ENCODE peak calls at places on chromosomes 4 and X, in eight cellular contexts. B is T-helper 2 cell treated with Interferon-gamma antibody and Interleukin-4, amounts not matched to agents 5 μg/mL and 100 μg/mL, for 36 hours; N is lower lobe of right lung; Y is tibial nerve; A is fibroblast of lung; W is nucleus accumbens; S is stomach; C is pulmonary artery endothelial cell. Q is an unnamed sample.
A peak's percentile ranks its signal among the peaks of the same experiment; 100 is the strongest.

GRCh38 chr4:121277194-121278105 is 103.4 kb downstream of the QRFPR start:
- DNase-seq in B (no peak), N (no peak), Y (no peak), A (no peak), W (no peak), S (no peak), C (no peak), Q (no peak)

GRCh38 chr4:147799986-147800555 is 68.2 kb downstream of the ARHGAP10 start:
- DNase-seq in B (peak; percentile 83), N (no peak), Y (no peak), A (no peak), W (no peak), S (no peak), C (no peak), Q (no peak)

GRCh38 chr4:149885896-149886295 is 70.3 kb upstream of the IQCM start:
- DNase-seq in B (no peak), N (no peak), Y (no peak), A (peak; percentile 23), W (no peak), S (no peak), C (no peak), Q (peak; percentile 79)

GRCh38 chr4:35105486-35105885 is 1138.8 kb downstream of the ARAP2 start:
- DNase-seq in B (no peak), N (no peak), Y (no peak), A (no peak), W (no peak), S (no peak), C (no peak), Q (no peak)

GRCh38 chr4:141455651-141456050 is 180.7 kb upstream of the IL15 start:
- DNase-seq in B (no peak), N (no peak), Y (no peak), A (no peak), W (no peak), S (no peak), C (no peak), Q (peak; percentile 22)

GRCh38 chr4:2781911-2782310 is 11.0 kb upstream of the SH3BP2 start:
- DNase-seq in B (no peak), N (peak; percentile 4), Y (peak; percentile 2), A (no peak), W (no peak), S (no peak), C (no peak), Q (no peak)

GRCh38 chr4:126658391-126658790 is 974.4 kb upstream of the INTU start:
- DNase-seq in B (no peak), N (no peak), Y (no peak), A (no peak), W (no peak), S (no peak), C (no peak), Q (no peak)

GRCh38 chrX:13101439-13102139 is 57.2 kb upstream of the FAM9C start:
- DNase-seq in B (peak; percentile 49), N (peak; percentile 67), Y (peak; percentile 38), A (peak; percentile 93), W (no peak), S (peak; percentile 71), C (peak; percentile 82), Q (peak; percentile 86)

GRCh38 chrX:51178352-51178751 is 154.3 kb upstream of the NUDT10 start:
- DNase-seq in B (no peak), N (no peak), Y (no peak), A (no peak), W (no peak), S (no peak), C (no peak), Q (no peak)

GRCh38 chrX:129686422-129686948 is 31.7 kb upstream of the APLN start:
- DNase-seq in B (no peak), N (no peak), Y (no peak), A (peak; percentile 68), W (no peak), S (no peak), C (no peak), Q (peak; percentile 5)

GRCh38 chr4:179695175-179695574 is 2252.9 kb upstream of the AGA start:
- DNase-seq in B (no peak), N (no peak), Y (no peak), A (peak; percentile 91), W (no peak), S (no peak), C (no peak), Q (peak; percentile 97)